ENCODE peak calls at places on chromosomes 11 and 22, in four cellular contexts. P is K562, B is A549, C is HepG2. N is an unnamed sample.

GRCh38 chr11:2671748-2672147 is 28.0 kb downstream of the KCNQ1OT1 start:
- DNase-seq in C (no peak), B (no peak), P (no peak), N (no peak)

GRCh38 chr11:6285019-6285418 is 25.4 kb downstream of the CCKBR start:
- DNase-seq in B (no peak), P (no peak), C (no peak), N (no peak)

GRCh38 chr11:3225159-3225758 is 6.6 kb upstream of the MRGPRG start:
- DNase-seq in P (no peak), C (no peak), B (no peak), N (no peak)

GRCh38 chr11:113176971-113177370 is 137.4 kb upstream of the TTC12 start:
- DNase-seq in C (no peak), P (no peak), B (no peak), N (no peak)

GRCh38 chr11:119525180-119525854 is 102.3 kb upstream of the THY1 start:
- DNase-seq in P (no peak), C (no peak), B (no peak), N (no peak)

GRCh38 chr22:38207898-38208432 is 6.2 kb downstream of the MAFF start:
- DNase-seq in P (no peak), C (no peak), B (no peak), N (no peak)

GRCh38 chr11:78759067-78759466 is 184.4 kb upstream of the NARS2 start:
- DNase-seq in P (no peak), C (no peak), B (no peak), N (no peak)

GRCh38 chr11:75468534-75469340 is 35.7 kb upstream of the KLHL35 start:
- DNase-seq in B (no peak), P (peak), C (no peak), N (no peak)

GRCh38 chr11:96061094-96061493 is 137.2 kb upstream of the MTMR2 start:
- DNase-seq in B (no peak), P (no peak), C (peak), N (no peak)

GRCh38 chr11:29943347-29943746 is 73.5 kb downstream of the KCNA4 start:
- DNase-seq in C (no peak), P (no peak), B (no peak), N (no peak)

GRCh38 chr11:29934115-29934638 is 82.7 kb downstream of the KCNA4 start:
- DNase-seq in C (no peak), B (no peak), P (no peak), N (no peak)

DNA sequence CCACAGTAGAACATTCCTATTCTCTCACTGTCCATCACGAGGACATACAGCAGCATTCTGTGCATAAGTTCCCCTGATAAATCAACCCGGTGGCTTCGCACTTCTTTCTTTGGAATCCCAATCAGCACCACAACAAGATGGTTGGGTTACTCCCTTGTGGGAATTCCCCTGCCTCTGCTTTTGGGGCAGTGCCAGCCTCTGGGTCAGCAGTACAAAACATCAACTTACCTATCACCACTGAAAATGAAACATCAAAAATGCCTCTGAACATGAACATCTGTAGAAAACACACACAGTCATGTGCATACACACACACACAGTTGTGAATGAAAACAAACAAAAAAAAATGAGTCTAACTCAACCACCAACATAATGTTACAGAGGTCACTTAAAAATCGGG is 79.3 kb downstream of the KCNA4 start:
- DNase-seq in C (no peak), B (no peak), P (no peak), N (no peak)
- TF ChIP-seq HMGXB4 in C (no peak), B (no peak), P (no peak), N (no peak)

GRCh38 chr11:13214276-13214865 is 63.2 kb upstream of the BMAL1 start:
- DNase-seq in P (no peak), C (no peak), B (no peak), N (no peak)

GRCh38 chr11:13220148-13220547 is 57.4 kb upstream of the BMAL1 start:
- DNase-seq in P (no peak), B (no peak), C (no peak), N (no peak)

GRCh38 chr11:13221722-13222121 is 55.9 kb upstream of the BMAL1 start:
- DNase-seq in P (no peak), C (no peak), B (no peak), N (no peak)

GRCh38 chr11:13215157-13215556 is 62.4 kb upstream of the BMAL1 start:
- DNase-seq in C (no peak), B (peak), P (no peak), N (no peak)

GRCh38 chr11:13216019-13217006 is 61.3 kb upstream of the BMAL1 start:
- DNase-seq in C (peak), B (peak), P (no peak), N (peak)
- TF ChIP-seq CTCF in C (no peak), B (no peak), P (no peak), N (no peak)

GRCh38 chr22:45268167-45268957 is 16.4 kb upstream of the UPK3A start:
- DNase-seq in B (no peak), C (no peak), P (peak), N (peak)
- TF ChIP-seq USF2 in B (no peak), C (no peak), P (no peak), N (no peak)

GRCh38 chr11:59208956-59209355 is 3.8 kb downstream of the MPEG1 start:
- DNase-seq in B (no peak), P (no peak), C (no peak), N (no peak)

GRCh38 chr11:59205664-59206063 is 7.1 kb downstream of the MPEG1 start:
- DNase-seq in B (no peak), P (no peak), C (no peak), N (no peak)

GRCh38 chr11:59206635-59207034 is 6.1 kb downstream of the MPEG1 start:
- DNase-seq in B (peak), P (peak), C (peak), N (peak)

GRCh38 chr11:59204736-59205135 is 8.0 kb downstream of the MPEG1 start:
- DNase-seq in B (no peak), C (no peak), P (no peak), N (no peak)

DNA sequence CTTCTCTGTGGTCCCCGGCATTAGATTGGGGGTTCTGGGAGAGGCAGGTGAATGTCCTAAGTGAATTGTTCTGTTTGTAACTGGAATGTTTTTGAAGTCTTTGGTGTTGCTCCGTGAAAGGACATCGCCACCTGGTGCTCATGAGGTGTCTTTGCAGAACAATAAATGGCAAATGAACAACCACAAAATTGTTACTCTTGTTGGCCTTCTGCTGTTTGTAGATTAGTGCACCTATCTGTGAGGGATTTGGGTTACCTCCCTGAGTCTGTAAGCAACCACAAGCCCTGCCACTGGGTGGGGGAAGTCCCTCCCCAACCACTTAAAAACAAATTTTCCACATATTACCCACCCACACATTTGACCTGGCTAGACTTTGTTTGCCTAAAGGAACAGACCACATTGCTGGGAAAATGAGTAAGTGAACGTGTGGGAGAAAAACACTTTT is 4.7 kb downstream of the MPEG1 start:
- DNase-seq in B (peak), P (peak), C (peak), N (peak)
- TF ChIP-seq HMGXB4 in B (no peak), P (no peak), C (no peak), N (no peak)

GRCh38 chr22:41197808-41198585 is 7.1 kb upstream of the L3MBTL2 start:
- DNase-seq in P (peak), B (no peak), C (no peak), N (peak)
- TF ChIP-seq CTCF in P (no peak), B (no peak), C (no peak), N (no peak)

GRCh38 chr22:32336185-32336603 is 21.5 kb upstream of the RFPL3 start:
- DNase-seq in C (no peak), P (no peak), B (no peak), N (no peak)
- TF ChIP-seq USF2 in C (no peak), P (no peak), B (no peak), N (no peak)

GRCh38 chr11:122046846-122047245 is 69.2 kb downstream of the BLID start:
- DNase-seq in P (no peak), B (no peak), C (no peak), N (no peak)
- TF ChIP-seq HMGXB4 in P (no peak), B (no peak), C (no peak), N (no peak)

GRCh38 chr11:127451852-127452251 is 451.3 kb upstream of the KIRREL3 start:
- DNase-seq in C (no peak), B (no peak), P (no peak), N (no peak)
- TF ChIP-seq CTCF in C (no peak), B (no peak), P (no peak), N (no peak)

DNA sequence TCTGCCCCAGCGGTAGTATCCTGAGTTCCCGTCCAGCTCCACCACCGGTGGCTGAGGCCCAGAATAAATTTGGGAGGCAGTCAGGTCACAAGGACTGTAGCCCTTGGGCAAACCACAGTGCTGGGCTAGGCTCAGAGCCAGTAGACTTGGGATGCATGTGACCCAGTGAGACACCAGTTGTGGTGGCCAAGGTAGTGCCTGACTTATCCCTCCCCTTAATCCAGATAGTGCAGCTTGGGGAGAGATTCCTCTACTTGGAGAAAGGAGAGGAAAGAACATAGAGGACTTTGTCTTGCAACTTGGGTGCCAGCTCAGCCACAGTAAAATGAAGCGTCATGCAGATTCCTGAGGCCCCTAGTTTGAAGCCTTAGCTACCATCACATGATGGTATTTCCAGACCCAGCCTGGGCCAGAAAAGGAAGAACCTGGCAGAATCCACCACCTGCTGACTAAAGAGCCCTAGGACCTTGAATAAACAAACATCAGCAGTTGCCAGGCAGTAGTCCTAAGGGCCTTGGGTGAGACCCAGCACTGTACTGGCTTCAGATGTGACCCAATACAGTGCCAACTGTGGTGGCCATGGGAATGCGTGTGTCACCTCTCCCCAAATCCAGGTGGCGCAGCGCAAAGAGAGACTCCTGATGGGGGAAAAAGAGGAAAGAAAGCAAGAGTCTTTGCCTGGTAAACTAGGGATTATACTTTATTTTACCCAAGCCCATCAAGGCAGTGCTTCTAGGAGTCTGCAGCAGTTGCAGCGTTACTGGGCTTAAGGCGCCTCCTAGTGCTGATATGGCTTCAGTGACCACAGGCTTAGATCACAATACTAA is 17.0 kb upstream of the DDX10 start:
- DNase-seq in C (peak), P (peak), B (peak), N (peak)
- TF ChIP-seq USF2 in C (no peak), P (no peak), B (no peak), N (no peak)

DNA sequence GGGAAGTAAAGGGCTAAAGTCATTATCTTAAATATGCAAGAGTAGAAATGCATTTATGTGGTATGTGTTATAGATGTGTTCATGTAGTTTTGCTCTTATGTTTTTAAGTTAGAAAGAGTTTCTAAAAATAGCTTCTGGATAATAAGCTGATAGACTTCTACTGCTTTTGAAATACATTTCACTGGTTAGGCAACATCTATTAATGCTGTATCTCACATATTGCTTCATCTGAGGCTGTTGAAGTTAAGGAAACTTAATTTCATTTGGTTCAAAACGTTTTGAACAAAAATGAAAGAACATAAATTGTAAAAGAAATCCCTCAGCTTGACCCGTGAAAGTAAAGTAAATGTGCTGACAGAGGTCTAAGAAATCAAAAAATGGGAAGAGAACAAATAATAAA is 164.0 kb upstream of the CTSC start:
- DNase-seq in P (no peak), B (no peak), C (no peak), N (no peak)
- TF ChIP-seq HMGXB4 in P (no peak), B (no peak), C (no peak), N (no peak)